ENCODE peak calls at places on chromosomes 3 and 15, in eight cellular contexts. C, Y, B, V, G, A, E and Z are unnamed samples.

GRCh38 chr3:159170436-159171003 is 368.7 kb downstream of the MFSD1 start:
- DNase-seq in E (no peak), C (no peak), Y (no peak), B (no peak), G (no peak), A (no peak), V (no peak), Z (no peak)

GRCh38 chr3:45056608-45057301 is 30.7 kb downstream of the CLEC3B start:
- DNase-seq in V (no peak), B (no peak), E (no peak), G (no peak), A (peak; percentile 23), C (no peak), Y (no peak), Z (no peak)

GRCh38 chr15:30816430-30816829 is 87.3 kb upstream of the FAN1 start:
- DNase-seq in V (no peak), C (no peak), E (no peak), Y (no peak), A (no peak), B (no peak), G (no peak), Z (no peak)

GRCh38 chr15:78937132-78937739 is 7.6 kb downstream of the CTSH start:
- DNase-seq in Y (peak; percentile 79), C (no peak), V (no peak), G (no peak), B (no peak), A (peak; percentile 77), E (no peak), Z (no peak)

GRCh38 chr3:116148881-116149530 is 296.3 kb downstream of the LSAMP start:
- DNase-seq in Y (no peak), E (no peak), C (no peak), B (peak; percentile 14), V (no peak), A (no peak), G (no peak), Z (no peak)

GRCh38 chr15:99442268-99442897 is 123.4 kb upstream of the MEF2A start:
- DNase-seq in G (peak; percentile 23), A (peak; percentile 97), E (peak; percentile 80), B (peak; percentile 92), Y (no peak), V (no peak), C (no peak), Z (peak; percentile 78)

GRCh38 chr3:127019449-127019848 is 36.5 kb downstream of the PLXNA1 start:
- DNase-seq in B (peak; percentile 55), G (no peak), C (no peak), V (no peak), A (peak; percentile 27), Y (no peak), E (no peak), Z (no peak)

GRCh38 chr3:56157693-56158092 is 310.6 kb downstream of the ERC2 start:
- DNase-seq in V (no peak), C (no peak), E (no peak), G (no peak), B (no peak), Y (no peak), A (peak; percentile 21), Z (no peak)

GRCh38 chr15:50166216-50166615 is 15.8 kb upstream of the SLC27A2 start:
- DNase-seq in E (no peak), B (no peak), V (no peak), C (no peak), Y (no peak), A (peak; percentile 67), G (no peak), Z (no peak)

GRCh38 chr3:107211608-107212007 is 165.6 kb upstream of the CCDC54 start:
- DNase-seq in Y (no peak), G (no peak), B (no peak), V (no peak), A (no peak), C (no peak), E (no peak), Z (no peak)